ENCODE peak calls at places on chromosome 18, in four cellular contexts. L is NB4; W is kidney; O is CD4-positive, alpha-beta T cell. N is an unnamed sample.
A peak's percentile ranks its signal among the peaks of the same experiment; 100 is the strongest.

GRCh38 chr18:32081881-32082280 is 9.8 kb upstream of the RNF138 start:
- DNase-seq in L (no peak), W (no peak), O (no peak), N (no peak)

GRCh38 chr18:32440478-32440877 is 30.2 kb downstream of the GAREM1 start:
- DNase-seq in L (no peak), W (no peak), O (no peak), N (no peak)

GRCh38 chr18:13756261-13756660 is 29.8 kb downstream of the RNMT start:
- DNase-seq in L (no peak), W (no peak), O (no peak), N (no peak)

GRCh38 chr18:77635858-77636257 is 386.2 kb downstream of the GALR1 start:
- DNase-seq in O (no peak), W (no peak), L (no peak), N (no peak)

GRCh38 chr18:77033575-77033974 is 99.0 kb downstream of the MBP start:
- DNase-seq in L (no peak), W (no peak), O (no peak), N (no peak)

GRCh38 chr18:23422751-23423418 is 30.2 kb upstream of the RIOK3 start:
- DNase-seq in W (peak; percentile 70), L (peak; percentile 95), O (no peak), N (no peak)

GRCh38 chr18:48828713-48829442 is 121.9 kb downstream of the SMAD7 start:
- DNase-seq in L (no peak), O (no peak), W (peak; percentile 81), N (no peak)

GRCh38 chr18:9244376-9244775 is 90.2 kb upstream of the TWSG1 start:
- DNase-seq in O (no peak), L (no peak), W (no peak), N (no peak)

GRCh38 chr18:62514570-62514969 is 8.3 kb upstream of the ZCCHC2 start:
- DNase-seq in W (no peak), L (no peak), O (no peak), N (no peak)

GRCh38 chr18:79953921-79954651 is 2.6 kb upstream of the SLC66A2 start:
- DNase-seq in L (peak; percentile 39), W (no peak), O (no peak), N (no peak)

GRCh38 chr18:49854681-49855080 is 41.3 kb upstream of the ACAA2 start:
- DNase-seq in L (no peak), O (no peak), W (no peak), N (no peak)

GRCh38 chr18:48229445-48230052 is 179.6 kb downstream of the ZBTB7C start:
- DNase-seq in L (no peak), O (no peak), W (no peak), N (no peak)

GRCh38 chr18:3283908-3284307 is 22.0 kb downstream of the MYL12B start:
- DNase-seq in W (no peak), L (no peak), O (no peak), N (no peak)

GRCh38 chr18:6521804-6522418 is 107.2 kb upstream of the L3MBTL4 start:
- DNase-seq in O (no peak), W (no peak), L (peak; percentile 46), N (peak; percentile 55)

GRCh38 chr18:4204151-4204720 is 250.9 kb downstream of the DLGAP1 start:
- DNase-seq in O (no peak), L (no peak), W (no peak), N (no peak)

GRCh38 chr18:43031169-43031568 is 84.3 kb downstream of the RIT2 start:
- DNase-seq in L (no peak), O (no peak), W (no peak), N (no peak)

GRCh38 chr18:8584798-8585197 is 24.4 kb upstream of the RAB12 start:
- DNase-seq in L (no peak), O (no peak), W (no peak), N (no peak)

GRCh38 chr18:35514283-35514682 is 16.5 kb upstream of the INO80C start:
- DNase-seq in L (no peak), W (no peak), O (no peak), N (no peak)

GRCh38 chr18:10320201-10320600 is 134.2 kb upstream of the APCDD1 start:
- DNase-seq in L (no peak), W (no peak), O (no peak), N (no peak)

GRCh38 chr18:34929336-34929780 is 111.9 kb upstream of the MAPRE2 start:
- DNase-seq in O (no peak), W (no peak), L (peak; percentile 1), N (no peak)

GRCh38 chr18:11850821-11851155 is 425 bp upstream of the CHMP1B start:
- DNase-seq in W (no peak), O (no peak), L (no peak), N (no peak)

GRCh38 chr18:44035554-44035953 is 645.1 kb upstream of the SETBP1 start:
- DNase-seq in W (no peak), L (no peak), O (no peak), N (no peak)

GRCh38 chr18:32771871-32772499 is 838 bp downstream of the KLHL14 start:
- DNase-seq in W (peak; percentile 79), L (no peak), O (no peak), N (peak; percentile 57)

GRCh38 chr18:49561377-49562193 is at the start of gene LIPG:
- DNase-seq in L (peak; percentile 41), O (peak; percentile 6), W (peak; percentile 77), N (peak; percentile 51)

GRCh38 chr18:7779226-7779625 is 212.1 kb downstream of the PTPRM start:
- DNase-seq in W (no peak), O (no peak), L (no peak), N (no peak)

GRCh38 chr18:31413137-31413536 is 34.4 kb upstream of the DSG3 start:
- DNase-seq in W (no peak), O (no peak), L (no peak), N (no peak)

GRCh38 chr18:14921547-14921946 is 173.6 kb downstream of the ANKRD30B start:
- DNase-seq in L (no peak), W (no peak), O (no peak), N (no peak)

GRCh38 chr18:74521068-74521725 is 13.1 kb upstream of the CNDP1 start:
- DNase-seq in W (no peak), L (no peak), O (no peak), N (no peak)

GRCh38 chr18:12647773-12648172 is 10.1 kb downstream of the SPIRE1 start:
- DNase-seq in W (no peak), O (no peak), L (no peak), N (no peak)

GRCh38 chr18:77392323-77392722 is 142.7 kb downstream of the GALR1 start:
- DNase-seq in W (no peak), O (no peak), L (peak; percentile 33), N (no peak)

GRCh38 chr18:44679912-44680270 is 797 bp upstream of the SETBP1 start:
- DNase-seq in O (no peak), L (no peak), W (peak; percentile 88), N (peak; percentile 52)

GRCh38 chr18:73136134-73136533 is 268.3 kb upstream of the NETO1 start:
- DNase-seq in L (peak; percentile 6), W (no peak), O (no peak), N (no peak)

GRCh38 chr18:48949051-48949605 is 1.6 kb downstream of the SMAD7 start:
- DNase-seq in L (peak; percentile 60), W (peak; percentile 84), O (peak; percentile 70), N (no peak)

GRCh38 chr18:79568543-79569205 is 110.9 kb upstream of the CTDP1 start:
- DNase-seq in O (no peak), L (no peak), W (no peak), N (no peak)

GRCh38 chr18:42654561-42654960 is 460.9 kb downstream of the RIT2 start:
- DNase-seq in L (peak; percentile 8), W (no peak), O (no peak), N (no peak)

GRCh38 chr18:48360376-48361021 is 48.7 kb downstream of the ZBTB7C start:
- DNase-seq in O (no peak), L (no peak), W (no peak), N (no peak)

GRCh38 chr18:61824733-61825363 is 68.0 kb downstream of the RNF152 start:
- DNase-seq in L (no peak), W (no peak), O (no peak), N (no peak)

GRCh38 chr18:42641996-42642395 is 473.5 kb downstream of the RIT2 start:
- DNase-seq in O (no peak), L (no peak), W (no peak), N (no peak)

DNA sequence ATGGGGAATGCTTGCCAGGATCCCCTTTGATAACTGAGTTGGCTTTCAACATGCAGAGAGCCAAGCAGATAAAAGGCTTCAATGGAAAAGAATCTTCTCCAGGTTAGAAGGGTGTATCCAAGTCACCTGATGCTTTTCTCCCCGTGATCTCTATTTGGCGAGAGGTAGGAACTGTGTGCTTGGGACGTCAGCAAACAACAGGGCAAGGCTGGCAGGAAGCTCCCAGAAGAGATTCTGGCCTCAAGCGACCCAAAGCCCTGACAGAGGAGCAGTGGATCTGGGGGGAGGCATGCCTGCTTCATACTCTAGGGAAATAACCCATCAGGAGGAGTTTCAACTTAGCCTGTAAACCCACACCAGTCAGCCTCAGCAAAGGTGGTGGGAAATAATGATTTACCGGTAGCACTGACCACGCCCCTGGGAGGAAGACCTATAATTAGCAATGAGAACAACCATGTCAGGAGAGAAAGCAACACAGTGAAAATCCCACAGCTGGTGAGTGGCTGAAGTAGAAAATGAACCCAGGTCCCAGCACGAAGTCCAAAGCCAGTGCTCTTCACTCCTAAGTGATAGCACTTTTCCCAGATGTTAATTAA is 76.3 kb upstream of the SEC11C start:
- DNase-seq in O (no peak), W (no peak), L (no peak), N (no peak)
- TF ChIP-seq CTCF in O (no peak), W (no peak), L (no peak), N (no peak)

DNA sequence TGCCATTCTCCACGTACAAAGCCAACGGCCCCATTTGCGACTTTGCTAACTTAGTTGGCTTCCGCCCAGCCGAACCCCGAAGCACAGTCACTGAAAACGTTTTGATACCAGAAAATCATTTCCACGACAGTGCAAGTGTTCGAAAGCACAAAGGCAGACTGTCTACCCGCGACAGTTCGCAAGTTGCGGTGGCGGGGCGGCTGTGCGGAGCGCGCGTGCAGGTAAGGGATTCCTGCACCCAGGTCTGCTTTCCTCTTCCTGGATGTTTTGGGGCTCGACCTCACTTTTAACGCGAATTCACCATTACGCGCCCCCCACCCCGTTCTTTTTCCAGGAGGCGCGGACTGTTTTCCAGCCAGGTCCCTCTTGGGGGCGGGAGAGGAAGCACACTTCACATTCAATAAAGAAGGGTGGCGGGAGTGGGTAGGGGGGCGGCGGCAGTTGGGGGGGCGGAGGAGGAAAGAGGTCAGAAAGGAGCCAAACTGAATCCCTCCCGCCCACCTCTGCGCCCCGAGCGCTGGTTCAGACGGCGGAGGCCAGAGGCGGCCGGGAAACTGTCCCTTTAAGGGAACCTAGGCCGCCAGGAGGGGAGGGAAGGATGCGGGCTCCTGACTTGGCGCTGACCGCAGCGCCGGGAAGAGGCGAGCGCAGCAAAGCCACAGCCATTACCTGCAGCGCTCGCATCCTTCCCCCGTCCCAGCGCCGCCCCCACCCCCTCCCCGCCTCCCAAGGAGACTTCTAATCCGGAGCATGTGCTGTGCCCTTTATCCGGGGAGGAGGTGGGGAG is 107.5 kb upstream of the KCTD1 start:
- DNase-seq in W (peak; percentile 87), O (no peak), L (peak; percentile 57), N (peak; percentile 58)
- TF ChIP-seq CTCF in W (no peak), O (no peak), L (no peak), N (no peak)

GRCh38 chr18:22108674-22109073 is 60.7 kb upstream of the GATA6 start:
- DNase-seq in W (no peak), L (no peak), O (no peak), N (no peak)
- TF ChIP-seq CTCF in W (no peak), L (no peak), O (no peak), N (no peak)

DNA sequence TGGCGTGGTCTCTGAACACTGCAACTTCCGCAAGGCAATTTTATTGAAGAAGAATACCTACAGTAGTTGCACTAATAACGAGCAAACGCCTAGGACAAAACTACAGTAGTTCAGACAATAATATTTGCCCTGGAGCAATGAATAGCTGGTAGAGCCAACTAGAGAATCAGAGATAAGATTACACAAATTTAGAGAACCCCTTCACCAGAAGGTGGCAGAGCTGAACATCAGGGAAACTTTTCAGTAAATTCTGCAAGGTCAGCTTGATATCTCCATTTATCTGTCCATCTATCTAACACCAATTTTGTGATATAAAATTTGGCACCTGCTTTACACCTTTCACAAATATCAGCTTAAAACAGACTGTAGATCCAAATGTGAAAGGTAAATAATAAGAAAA is 43.8 kb downstream of the CDH19 start:
- DNase-seq in L (peak; percentile 31), W (no peak), O (no peak), N (peak; percentile 34)
- TF ChIP-seq CTCF in L (peak; percentile 39), W (no peak), O (no peak), N (peak; percentile 33)